ENCODE peak calls at places on chromosomes 13 and 19, in seven cellular contexts. S, D, E, P, T, L and W are unnamed samples.

GRCh38 chr19:50258918-50259372 is 55.5 kb downstream of the MYH14 start:
- DNase-seq in E (peak; percentile 23), P (no peak), D (no peak), T (peak; percentile 35), L (peak; percentile 57), S (peak; percentile 20), W (no peak)

GRCh38 chr13:60019119-60019993 is 144.4 kb downstream of the DIAPH3 start:
- DNase-seq in P (no peak), D (no peak), T (no peak), E (peak; percentile 83), L (no peak), S (no peak), W (no peak)

GRCh38 chr19:35143818-35144217 is 763 bp downstream of the FXYD7 start:
- DNase-seq in S (no peak), D (no peak), L (no peak), T (no peak), P (no peak), E (no peak), W (no peak)

GRCh38 chr13:52852444-52852843 is 4.0 kb upstream of the PCDH8 start:
- DNase-seq in D (no peak), T (no peak), L (no peak), S (no peak), E (no peak), P (no peak), W (no peak)

GRCh38 chr19:16537111-16537510 is 5.1 kb downstream of the CHERP start:
- DNase-seq in D (no peak), L (no peak), P (no peak), T (no peak), S (no peak), E (no peak), W (no peak)

GRCh38 chr13:108212901-108213300 is 2.4 kb downstream of the LIG4 start:
- DNase-seq in T (no peak), D (no peak), S (no peak), E (no peak), L (no peak), P (no peak), W (no peak)

GRCh38 chr13:110981379-110981778 is 66.5 kb upstream of the ANKRD10 start:
- DNase-seq in D (no peak), S (no peak), L (no peak), E (no peak), T (no peak), P (no peak), W (no peak)

GRCh38 chr13:24293761-24294160 is 15.6 kb upstream of the C1QTNF9 start:
- DNase-seq in P (no peak), S (no peak), D (no peak), T (no peak), E (peak; percentile 94), L (peak; percentile 45), W (no peak)

GRCh38 chr13:65638572-65639168 is 1591.5 kb downstream of the PCDH9 start:
- DNase-seq in D (no peak), L (peak; percentile 47), P (peak; percentile 55), E (peak; percentile 68), S (no peak), T (peak; percentile 2), W (no peak)

GRCh38 chr19:44661904-44662303 is 9.4 kb upstream of the CEACAM19 start:
- DNase-seq in P (no peak), T (no peak), D (no peak), L (no peak), S (no peak), E (no peak), W (no peak)

GRCh38 chr13:106063591-106064308 is 471.7 kb downstream of the EFNB2 start:
- DNase-seq in P (no peak), E (no peak), T (no peak), L (no peak), D (no peak), S (no peak), W (no peak)

GRCh38 chr13:24161010-24161775 is 673 bp downstream of the SPATA13 start:
- DNase-seq in D (peak; percentile 60), P (peak; percentile 32), L (peak; percentile 37), E (peak; percentile 45), S (peak; percentile 70), T (peak; percentile 65), W (no peak)

GRCh38 chr13:100149389-100149788 is 60.5 kb downstream of the PCCA start:
- DNase-seq in D (no peak), E (no peak), T (no peak), S (no peak), L (no peak), P (no peak), W (no peak)

GRCh38 chr19:1211494-1212234 is 6.1 kb downstream of the STK11 start:
- DNase-seq in L (peak; percentile 64), P (no peak), S (peak; percentile 94), D (no peak), T (no peak), E (peak; percentile 90), W (no peak)

GRCh38 chr19:1214299-1214861 is 8.8 kb downstream of the STK11 start:
- DNase-seq in P (no peak), L (no peak), E (no peak), T (no peak), D (no peak), S (no peak), W (no peak)

GRCh38 chr19:1214862-1215731 is 9.5 kb downstream of the STK11 start:
- DNase-seq in S (peak; percentile 60), L (no peak), E (no peak), P (no peak), D (no peak), T (no peak), W (no peak)

GRCh38 chr19:1216756-1217155 is 11.2 kb downstream of the STK11 start:
- DNase-seq in D (no peak), E (no peak), L (no peak), P (no peak), S (no peak), T (no peak), W (no peak)

DNA sequence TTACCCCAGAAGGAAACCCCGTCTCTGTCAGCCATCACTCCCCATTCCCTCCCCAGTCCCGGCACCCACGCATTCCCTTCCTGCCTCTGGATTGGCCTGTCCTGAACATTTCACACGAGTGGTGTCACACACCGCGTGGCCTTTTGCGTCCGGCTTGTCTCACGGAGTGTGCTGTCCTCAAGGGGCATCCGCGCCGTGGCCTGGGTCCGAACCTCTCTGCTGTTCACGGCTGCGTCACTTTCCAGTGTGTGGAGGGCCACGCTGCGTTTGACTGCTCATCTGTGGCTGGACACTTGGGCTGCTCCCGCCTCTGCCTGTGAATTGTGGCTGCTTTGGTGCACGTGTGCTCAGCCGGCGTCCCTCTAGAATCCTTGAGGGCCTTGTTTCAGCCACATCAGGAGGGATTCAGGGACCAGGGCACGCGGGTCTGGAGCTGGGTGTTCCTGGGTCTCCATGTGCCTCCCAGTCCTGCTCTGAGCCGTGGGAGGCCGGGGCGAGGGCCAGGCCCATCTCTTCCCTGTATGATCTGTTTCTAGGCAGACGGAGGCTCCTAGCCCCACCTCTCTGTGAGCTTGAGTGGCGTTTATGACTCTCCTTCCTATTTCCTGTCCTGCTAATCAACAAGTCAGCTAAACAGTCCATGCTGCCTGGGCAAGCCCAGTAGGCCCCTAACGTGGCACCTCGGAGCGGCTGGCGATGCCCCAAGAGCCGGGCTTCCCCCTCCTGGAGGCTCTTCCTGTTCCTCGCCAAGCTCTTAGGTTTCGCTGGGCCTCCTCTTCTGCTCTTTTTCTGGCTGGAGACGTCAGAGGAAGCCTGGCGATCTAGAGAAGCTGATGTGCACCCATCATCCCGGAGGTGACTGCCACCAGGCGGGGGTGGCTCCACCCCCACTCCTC is 8.1 kb downstream of the STK11 start:
- DNase-seq in S (no peak), T (peak; percentile 79), D (no peak), P (no peak), E (peak; percentile 92), L (no peak), W (no peak)
- H3K4me1 ChIP-seq in S (peaks cover 42% of the 10 kb centered on the region), T (peaks cover 56% of the 10 kb centered on the region), D (peaks cover 36% of the 10 kb centered on the region), P (peaks cover 41% of the 10 kb centered on the region), E (peaks cover 49% of the 10 kb centered on the region), L (peaks cover 5% of the 10 kb centered on the region), W (peaks cover 94% of the 10 kb centered on the region)

GRCh38 chr13:73722120-73722519 is 412.1 kb downstream of the KLF12 start:
- DNase-seq in T (no peak), E (peak; percentile 84), L (no peak), P (no peak), S (no peak), D (no peak), W (no peak)
- TF ChIP-seq CTCF in T (no peak), E (peak; percentile 65), L (peak; percentile 29), P (peak; percentile 38), S (no peak), D (no peak), W (peak; percentile 9)

GRCh38 chr13:79405501-79405830 is 589 bp downstream of the RBM26 start:
- DNase-seq in L (no peak), T (peak; percentile 47), E (peak; percentile 34), D (no peak), S (no peak), P (no peak), W (no peak)
- H3K4me1 ChIP-seq in L (peaks cover 43% of the 10 kb centered on the region), T (peaks cover 42% of the 10 kb centered on the region), E (peaks cover 12% of the 10 kb centered on the region), D (peaks cover 17% of the 10 kb centered on the region), S (peaks cover 23% of the 10 kb centered on the region), P (peaks cover 31% of the 10 kb centered on the region), W (peaks cover 48% of the 10 kb centered on the region)

GRCh38 chr13:113928701-113929627 is 44.9 kb downstream of the C13orf46 start:
- DNase-seq in S (peak; percentile 85), E (no peak), P (no peak), T (peak; percentile 45), D (peak; percentile 79), L (no peak), W (no peak)

GRCh38 chr13:113927661-113928581 is 46.0 kb downstream of the C13orf46 start:
- DNase-seq in L (no peak), E (no peak), S (peak; percentile 20), P (no peak), D (peak; percentile 85), T (no peak), W (no peak)

GRCh38 chr13:113930711-113931637 is 42.9 kb downstream of the C13orf46 start:
- DNase-seq in S (peak; percentile 5), D (peak; percentile 30), P (no peak), L (no peak), T (no peak), E (no peak), W (no peak)

GRCh38 chr13:113932060-113932459 is 41.8 kb downstream of the C13orf46 start:
- DNase-seq in T (no peak), P (no peak), E (no peak), S (peak; percentile 1), D (peak; percentile 20), L (no peak), W (no peak)

DNA sequence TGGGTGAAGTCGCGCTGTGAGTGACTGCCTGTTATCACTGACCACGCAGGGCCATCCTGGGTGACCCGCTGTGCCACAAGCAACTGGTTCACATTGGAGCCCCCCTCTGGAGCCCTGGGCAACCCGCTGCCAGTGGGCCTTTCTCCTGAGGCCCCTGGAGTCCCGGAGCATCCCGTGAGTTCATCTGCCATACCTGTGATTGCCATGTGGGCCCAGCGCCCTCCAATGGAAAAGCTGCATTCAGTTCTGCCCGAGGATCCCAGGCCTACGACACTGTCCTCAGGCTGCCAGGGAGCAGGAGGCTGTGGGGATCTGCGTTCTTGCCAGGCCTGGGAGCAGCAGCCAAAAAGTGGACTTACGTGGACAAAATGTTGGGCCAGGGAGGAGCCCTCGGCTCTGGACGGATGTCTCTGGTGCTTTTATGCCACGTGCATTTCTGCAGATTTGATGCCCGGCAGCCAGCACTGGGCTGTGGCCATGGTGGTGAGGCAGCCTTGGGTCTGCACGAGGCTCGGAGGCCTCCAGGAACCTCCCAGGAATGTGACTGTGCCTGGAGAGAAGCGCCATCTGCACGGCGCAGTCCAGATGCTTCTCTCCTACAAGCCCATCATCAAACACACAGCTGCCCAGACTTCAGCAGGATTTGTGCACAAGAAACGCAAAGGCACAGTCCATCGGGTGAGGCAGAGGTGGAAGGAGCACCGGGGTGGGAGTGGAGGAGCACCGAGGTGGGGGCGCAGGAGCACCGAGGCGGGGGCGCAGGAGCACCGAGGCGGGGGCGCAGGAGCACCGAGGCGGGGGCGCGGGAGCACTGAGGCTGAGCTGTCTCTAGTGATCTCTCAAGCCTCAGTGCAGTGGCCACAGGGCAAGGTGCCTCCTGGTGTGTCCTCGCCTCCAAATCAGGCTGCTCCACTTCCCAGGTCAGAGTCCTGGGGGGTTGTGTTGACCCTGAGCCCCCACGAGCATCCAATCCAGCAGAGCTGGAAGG is 44.0 kb downstream of the C13orf46 start:
- DNase-seq in S (peak; percentile 5), L (no peak), P (no peak), E (no peak), T (no peak), D (peak; percentile 36), W (no peak)
- TF ChIP-seq CTCF in S (no peak), L (peak; percentile 29), P (no peak), E (no peak), T (no peak), D (no peak), W (no peak)